ENCODE peak calls at places on chromosomes 6 and 20, in ten cellular contexts. E is SW480; L is psoas muscle; X is EL; P is cerebellar cortex; M is naive thymus-derived CD8-positive, alpha-beta T cell; Z is pancreas; V is activated naive CD8-positive, alpha-beta T cell treated with anti-CD3 and anti-CD28 coated beads for 36 hours; T is Peyer's patch; C is naive thymus-derived CD4-positive, alpha-beta T cell. B is an unnamed sample.

GRCh38 chr20:35674921-35675320 is 10.2 kb upstream of the CPNE1 start:
- DNase-seq in C (no peak), P (no peak), E (no peak), Z (no peak), M (no peak), V (no peak), T (no peak), X (no peak), L (no peak), B (no peak)

GRCh38 chr20:44028868-44029847 is 114.5 kb downstream of the TOX2 start:
- DNase-seq in M (no peak), C (no peak), Z (no peak), X (no peak), E (no peak), V (peak; percentile 38), P (no peak), L (no peak), T (no peak), B (no peak)

GRCh38 chr6:169454204-169454871 is 200.7 kb upstream of the THBS2 start:
- DNase-seq in X (peak; percentile 85), P (no peak), E (no peak), C (no peak), Z (no peak), L (peak; percentile 62), M (no peak), T (no peak), V (no peak), B (no peak)

GRCh38 chr6:109486068-109486467 is 3.0 kb upstream of the ZBTB24 start:
- DNase-seq in C (no peak), T (no peak), Z (no peak), P (no peak), M (no peak), V (no peak), X (no peak), L (no peak), E (no peak), B (no peak)

GRCh38 chr6:108368431-108369030 is 73.7 kb downstream of the AFG1L start:
- DNase-seq in X (no peak), E (no peak), Z (no peak), C (no peak), T (no peak), L (no peak), V (no peak), P (no peak), M (no peak), B (no peak)

GRCh38 chr6:13457577-13457976 is 29.8 kb downstream of the GFOD1 start:
- DNase-seq in M (no peak), E (no peak), X (no peak), V (no peak), P (no peak), C (no peak), L (peak; percentile 66), T (no peak), Z (no peak), B (no peak)

GRCh38 chr6:13395272-13396237 is 67.2 kb upstream of the TBC1D7 start:
- DNase-seq in V (no peak), Z (peak; percentile 75), C (no peak), X (peak; percentile 64), T (peak; percentile 43), L (peak; percentile 67), E (no peak), M (no peak), P (peak; percentile 75), B (peak; percentile 74)

GRCh38 chr6:134997133-134997841 is 47.4 kb upstream of the ALDH8A1 start:
- DNase-seq in V (no peak), M (no peak), L (no peak), C (no peak), Z (no peak), E (no peak), T (no peak), X (no peak), P (no peak), B (no peak)

GRCh38 chr6:33566182-33567084 is 13.6 kb downstream of the BAK1 start:
- DNase-seq in C (no peak), T (no peak), P (no peak), L (no peak), E (peak; percentile 39), X (peak; percentile 82), M (no peak), Z (no peak), V (no peak), B (no peak)

GRCh38 chr6:143336446-143337152 is 113.9 kb downstream of the ADAT2 start:
- DNase-seq in Z (no peak), X (peak; percentile 81), L (no peak), C (no peak), M (no peak), P (no peak), E (no peak), V (no peak), T (no peak), B (no peak)

GRCh38 chr6:55694148-55694547 is 115.2 kb upstream of the HMGCLL1 start:
- DNase-seq in V (no peak), Z (no peak), L (no peak), C (no peak), X (peak; percentile 69), E (peak; percentile 78), M (no peak), P (no peak), T (no peak), B (no peak)

GRCh38 chr20:32332614-32333013 is 25.5 kb upstream of the ASXL1 start:
- DNase-seq in X (peak; percentile 58), E (no peak), V (no peak), L (no peak), C (no peak), M (no peak), Z (peak; percentile 94), P (no peak), T (no peak), B (no peak)

GRCh38 chr6:37699138-37699766 is 1.6 kb upstream of the MDGA1 start:
- DNase-seq in L (no peak), C (peak; percentile 83), P (peak; percentile 54), E (peak; percentile 52), Z (no peak), X (no peak), T (peak; percentile 37), V (no peak), M (no peak), B (no peak)

GRCh38 chr6:63023726-63024125 is 187.5 kb upstream of the FKBP1C start:
- DNase-seq in T (no peak), C (no peak), X (no peak), M (no peak), L (no peak), V (no peak), P (no peak), E (no peak), Z (no peak), B (no peak)

GRCh38 chr6:35318200-35318844 is 20.7 kb downstream of the DEF6 start:
- DNase-seq in L (peak; percentile 91), T (no peak), X (peak; percentile 87), Z (peak; percentile 86), P (peak; percentile 78), C (no peak), V (no peak), M (no peak), E (peak; percentile 30), B (peak; percentile 66)

GRCh38 chr20:8131598-8132014 is 460 bp upstream of the PLCB1 start:
- DNase-seq in T (no peak), L (no peak), E (no peak), Z (no peak), M (no peak), V (peak; percentile 4), C (no peak), X (peak; percentile 60), P (no peak), B (no peak)

GRCh38 chr6:40338306-40338705 is 248.9 kb downstream of the LRFN2 start:
- DNase-seq in Z (no peak), C (no peak), X (no peak), T (no peak), L (no peak), V (no peak), M (no peak), E (no peak), P (peak; percentile 93), B (no peak)

GRCh38 chr6:40755046-40755681 is 168.0 kb upstream of the LRFN2 start:
- DNase-seq in T (no peak), P (no peak), E (no peak), Z (no peak), L (no peak), X (peak; percentile 59), V (no peak), C (no peak), M (no peak), B (no peak)

GRCh38 chr6:159941286-159942113 is 27.4 kb upstream of the IGF2R start:
- DNase-seq in M (peak; percentile 59), V (peak; percentile 23), C (peak; percentile 48), T (no peak), P (peak; percentile 30), X (peak; percentile 64), Z (no peak), L (no peak), E (peak; percentile 43), B (peak; percentile 23)

GRCh38 chr6:90101403-90101802 is 195.2 kb downstream of the BACH2 start:
- DNase-seq in E (no peak), M (no peak), Z (no peak), C (no peak), P (no peak), V (no peak), X (no peak), T (no peak), L (no peak), B (no peak)

GRCh38 chr6:101083533-101084172 is 202.5 kb upstream of the ASCC3 start:
- DNase-seq in M (no peak), P (no peak), V (no peak), Z (no peak), C (no peak), T (no peak), X (peak; percentile 93), L (no peak), E (no peak), B (no peak)

GRCh38 chr20:20448891-20449290 is 81.0 kb downstream of the INSM1 start:
- DNase-seq in M (no peak), P (peak; percentile 73), T (no peak), L (no peak), E (no peak), V (no peak), X (no peak), C (no peak), Z (no peak), B (no peak)

GRCh38 chr6:13112921-13113320 is 215.4 kb downstream of the TBC1D7 start:
- DNase-seq in L (no peak), V (no peak), P (no peak), C (no peak), T (no peak), X (no peak), Z (no peak), M (no peak), E (no peak), B (no peak)

GRCh38 chr20:48791666-48792071 is 36.1 kb downstream of the PREX1 start:
- DNase-seq in E (no peak), M (no peak), X (peak; percentile 77), T (no peak), P (no peak), C (no peak), V (no peak), L (no peak), Z (no peak), B (no peak)

GRCh38 chr6:101630956-101631355 is 237.4 kb downstream of the GRIK2 start:
- DNase-seq in C (no peak), P (peak; percentile 62), Z (no peak), X (no peak), L (no peak), E (no peak), T (no peak), V (no peak), M (no peak), B (no peak)

GRCh38 chr20:35776513-35777101 is 4.8 kb downstream of the PHF20 start:
- DNase-seq in Z (peak; percentile 44), C (no peak), L (peak; percentile 75), E (no peak), T (peak; percentile 25), V (no peak), X (peak; percentile 25), P (peak; percentile 65), M (no peak), B (peak; percentile 43)

GRCh38 chr6:40894962-40895799 is 143.8 kb downstream of the UNC5CL start:
- DNase-seq in M (no peak), P (peak; percentile 25), X (peak; percentile 60), Z (peak; percentile 75), L (peak; percentile 73), E (peak; percentile 70), V (no peak), T (no peak), C (no peak), B (peak; percentile 41)

GRCh38 chr20:63957690-63958441 is 1.6 kb upstream of the UCKL1 start:
- DNase-seq in C (no peak), M (no peak), Z (peak; percentile 63), X (peak; percentile 38), L (peak; percentile 67), E (no peak), T (no peak), P (no peak), V (peak; percentile 63), B (no peak)